ENCODE peak calls at places on chromosomes 13 and 19, in six cellular contexts. V is K562, Q is uterus, E is lower leg skin, N is prostate gland, D is heart left ventricle. L is an unnamed sample.

GRCh38 chr19:27828781-27829275 is 1384.1 kb downstream of the UQCRFS1 start:
- DNase-seq in V (no peak), E (no peak), D (no peak), Q (no peak), N (no peak), L (no peak)

GRCh38 chr19:3687774-3688706 is 12.2 kb downstream of the PIP5K1C start:
- DNase-seq in V (no peak), N (peak), E (no peak), Q (peak), D (peak), L (no peak)

GRCh38 chr13:82571653-82572052 is 1310.6 kb downstream of the SLITRK1 start:
- DNase-seq in Q (no peak), E (no peak), N (no peak), D (no peak), V (no peak), L (no peak)

GRCh38 chr19:35555301-35556005 is 8.0 kb downstream of the ATP4A start:
- DNase-seq in D (no peak), N (no peak), Q (no peak), V (peak), E (no peak), L (no peak)

GRCh38 chr13:79973533-79973963 is 367.4 kb downstream of the SPRY2 start:
- DNase-seq in N (no peak), D (peak), E (no peak), Q (peak), V (peak), L (no peak)

GRCh38 chr19:38263696-38264485 is 482 bp upstream of the SPINT2 start:
- DNase-seq in Q (no peak), N (peak), E (peak), D (peak), V (peak), L (no peak)

GRCh38 chr13:51785592-51786424 is 18.2 kb downstream of the DHRS12 start:
- DNase-seq in D (peak), Q (peak), V (peak), N (no peak), E (no peak), L (peak)

GRCh38 chr13:97627566-97627965 is 193.6 kb downstream of the RAP2A start:
- DNase-seq in D (peak), N (no peak), Q (peak), V (peak), E (peak), L (peak)

GRCh38 chr13:73777134-73777533 is 357.1 kb downstream of the KLF12 start:
- DNase-seq in V (no peak), E (no peak), N (no peak), D (no peak), Q (no peak), L (no peak)

GRCh38 chr19:29812080-29812880 is 489 bp downstream of the CCNE1 start:
- DNase-seq in Q (no peak), V (peak), N (no peak), D (peak), E (no peak), L (no peak)

GRCh38 chr13:44969858-44970484 is 19.3 kb downstream of the NUFIP1 start:
- DNase-seq in D (no peak), V (no peak), E (no peak), N (peak), Q (no peak), L (no peak)

GRCh38 chr13:75636339-75637095 is 387 bp downstream of the LMO7 start:
- DNase-seq in Q (peak), V (peak), E (no peak), N (no peak), D (no peak), L (no peak)

GRCh38 chr19:27392027-27392632 is 1820.8 kb downstream of the UQCRFS1 start:
- DNase-seq in D (peak), N (no peak), E (no peak), Q (no peak), V (no peak), L (no peak)

GRCh38 chr19:8210660-8211101 is 1.5 kb downstream of the CERS4 start:
- DNase-seq in E (no peak), D (no peak), V (no peak), Q (no peak), N (peak), L (no peak)

GRCh38 chr13:78700121-78700910 is 41.4 kb upstream of the OBI1 start:
- DNase-seq in N (no peak), Q (no peak), V (no peak), E (no peak), D (no peak), L (no peak)

GRCh38 chr13:31213681-31214289 is 14.0 kb downstream of the B3GLCT start:
- DNase-seq in Q (no peak), N (no peak), D (no peak), E (no peak), V (no peak), L (no peak)

GRCh38 chr13:85608255-85608829 is 190.9 kb downstream of the SLITRK6 start:
- DNase-seq in Q (no peak), V (no peak), D (no peak), E (no peak), N (no peak), L (no peak)

GRCh38 chr19:45852941-45853340 is 10.0 kb downstream of the SYMPK start:
- DNase-seq in V (no peak), Q (no peak), E (no peak), D (no peak), N (no peak), L (no peak)

GRCh38 chr19:49017666-49018351 is 918 bp upstream of the LHB start:
- DNase-seq in E (no peak), N (no peak), D (peak), Q (no peak), V (peak), L (no peak)

GRCh38 chr19:30419581-30420180 is 47.5 kb downstream of the ZNF536 start:
- DNase-seq in Q (no peak), V (no peak), D (no peak), N (no peak), E (no peak), L (no peak)

GRCh38 chr13:65387743-65388347 is 1842.3 kb downstream of the PCDH9 start:
- DNase-seq in N (no peak), E (no peak), V (no peak), D (no peak), Q (no peak), L (no peak)

GRCh38 chr19:50721441-50722137 is 1.6 kb upstream of the CLEC11A start:
- DNase-seq in V (no peak), Q (no peak), D (no peak), N (no peak), E (no peak), L (no peak)

GRCh38 chr13:46113596-46113995 is 8.8 kb upstream of the CPB2 start:
- DNase-seq in Q (no peak), N (no peak), E (no peak), D (no peak), V (no peak), L (no peak)

DNA sequence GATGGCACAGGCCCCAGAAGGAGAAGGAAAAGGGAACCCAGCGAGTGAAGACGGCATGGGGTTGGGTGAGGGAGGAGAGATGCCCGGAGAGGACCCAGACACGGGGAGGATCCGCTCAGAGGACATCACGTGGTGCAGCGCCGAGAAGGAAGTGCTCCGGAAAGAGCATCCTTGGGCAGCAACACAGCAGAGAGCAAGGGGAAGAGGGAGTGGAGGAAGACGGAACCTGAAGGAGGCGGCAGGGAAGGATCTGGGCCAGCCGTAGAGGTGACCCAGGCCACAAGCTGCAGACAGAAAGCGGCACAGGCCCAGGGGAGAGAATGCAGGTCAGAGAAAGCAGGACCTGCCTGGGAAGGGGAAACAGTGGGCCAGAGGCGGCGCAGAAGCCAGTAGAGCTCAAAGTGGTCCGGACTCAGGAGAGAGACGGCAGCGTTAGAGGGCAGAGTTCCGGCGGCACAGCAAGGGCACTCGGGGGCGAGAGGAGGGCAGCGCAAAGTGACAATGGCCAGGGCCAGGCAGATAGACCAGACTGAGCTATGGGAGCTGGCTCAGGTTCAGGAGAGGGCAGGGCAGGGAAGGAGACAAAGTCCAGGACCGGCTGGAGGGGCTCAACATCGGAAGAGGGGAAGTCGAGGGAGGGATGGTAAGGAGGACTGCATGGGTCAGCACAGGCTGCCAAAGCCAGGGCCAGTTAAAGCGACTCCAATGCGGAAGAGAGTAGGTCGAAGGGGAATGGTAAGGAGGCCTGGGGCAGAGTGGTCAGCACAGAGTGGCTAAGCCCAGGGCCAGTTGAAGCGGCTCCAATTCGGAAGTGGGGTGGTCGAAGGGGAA is 990 bp downstream of the PPP1R12C start:
- DNase-seq in V (peak), Q (peak), D (peak), E (peak), N (peak), L (peak)
- TF ChIP-seq POLR2A in V (no peak), Q (peak), D (no peak), E (no peak), N (no peak), L (no peak)

DNA sequence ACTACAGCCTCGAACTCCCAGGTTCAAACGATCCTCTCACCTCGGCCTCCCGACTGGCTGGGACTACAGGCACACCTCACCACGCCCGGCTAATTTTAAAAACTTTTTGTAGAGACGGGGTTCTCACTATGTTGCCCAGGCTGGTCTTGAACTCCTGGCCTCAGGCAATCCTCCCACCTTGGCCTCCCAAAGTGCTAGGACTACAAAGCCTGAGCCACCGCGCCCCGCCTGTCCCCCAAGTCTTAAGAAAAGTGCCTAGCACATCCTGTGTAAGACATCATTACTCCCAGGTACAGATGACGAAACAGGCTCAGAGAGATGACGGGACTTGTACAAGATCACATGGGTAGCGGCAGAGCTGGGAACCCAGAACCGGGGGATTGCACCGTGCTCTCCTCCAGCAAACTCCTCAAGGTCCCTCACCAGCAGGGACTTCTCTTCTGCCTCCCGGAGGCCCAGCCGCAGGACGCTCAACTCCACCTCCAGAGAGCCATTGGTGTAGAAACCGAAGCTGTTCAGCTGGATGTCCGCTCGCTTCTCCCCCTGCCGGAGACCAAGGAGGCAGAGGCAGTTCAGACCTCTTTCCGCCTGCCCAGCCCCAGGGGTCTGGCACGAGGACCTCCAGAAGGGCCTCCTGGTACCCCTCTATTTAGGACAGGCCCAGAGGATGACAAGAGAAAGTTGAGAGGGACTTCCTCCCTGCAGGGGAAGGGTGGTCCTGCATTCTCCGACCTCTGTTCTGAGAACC is 1.0 kb downstream of the GPR108 start:
- DNase-seq in Q (peak), V (no peak), E (peak), D (peak), N (peak), L (peak)
- TF ChIP-seq POLR2A in Q (no peak), V (peak), E (no peak), D (no peak), N (peak), L (peak)

GRCh38 chr19:9671654-9672053 is 3.2 kb downstream of the ZNF562 start:
- DNase-seq in Q (no peak), V (no peak), N (no peak), E (no peak), D (no peak), L (no peak)

GRCh38 chr19:9672893-9673292 is 2.0 kb downstream of the ZNF562 start:
- DNase-seq in V (peak), E (no peak), D (no peak), N (no peak), Q (no peak), L (no peak)

GRCh38 chr19:9673912-9674668 is 810 bp downstream of the ZNF562 start:
- DNase-seq in D (no peak), Q (no peak), N (no peak), V (no peak), E (no peak), L (no peak)

GRCh38 chr19:9674669-9675357 is at the start of gene ZNF562:
- DNase-seq in N (peak), D (peak), Q (peak), V (peak), E (peak), L (peak)
- TF ChIP-seq POLR2A in N (peak), D (no peak), Q (no peak), V (peak), E (no peak), L (peak)

GRCh38 chr19:55389386-55390317 is 3.9 kb downstream of the RPL28 start:
- DNase-seq in D (no peak), E (no peak), V (no peak), N (no peak), Q (no peak), L (no peak)
- TF ChIP-seq POLR2A in D (no peak), E (no peak), V (peak), N (no peak), Q (no peak), L (no peak)

GRCh38 chr13:61187471-61187870 is 228.2 kb downstream of the PCDH20 start:
- DNase-seq in Q (no peak), E (no peak), N (no peak), V (no peak), D (no peak), L (no peak)

GRCh38 chr13:61180245-61180644 is 235.4 kb downstream of the PCDH20 start:
- DNase-seq in Q (no peak), V (no peak), E (no peak), D (no peak), N (no peak), L (no peak)

GRCh38 chr13:61188057-61188456 is 227.6 kb downstream of the PCDH20 start:
- DNase-seq in E (no peak), Q (no peak), V (no peak), D (no peak), N (no peak), L (no peak)

GRCh38 chr13:61183670-61184069 is 232.0 kb downstream of the PCDH20 start:
- DNase-seq in Q (no peak), E (no peak), V (no peak), D (no peak), N (no peak), L (no peak)
- TF ChIP-seq POLR2A in Q (no peak), E (no peak), V (no peak), D (no peak), N (no peak), L (no peak)

DNA sequence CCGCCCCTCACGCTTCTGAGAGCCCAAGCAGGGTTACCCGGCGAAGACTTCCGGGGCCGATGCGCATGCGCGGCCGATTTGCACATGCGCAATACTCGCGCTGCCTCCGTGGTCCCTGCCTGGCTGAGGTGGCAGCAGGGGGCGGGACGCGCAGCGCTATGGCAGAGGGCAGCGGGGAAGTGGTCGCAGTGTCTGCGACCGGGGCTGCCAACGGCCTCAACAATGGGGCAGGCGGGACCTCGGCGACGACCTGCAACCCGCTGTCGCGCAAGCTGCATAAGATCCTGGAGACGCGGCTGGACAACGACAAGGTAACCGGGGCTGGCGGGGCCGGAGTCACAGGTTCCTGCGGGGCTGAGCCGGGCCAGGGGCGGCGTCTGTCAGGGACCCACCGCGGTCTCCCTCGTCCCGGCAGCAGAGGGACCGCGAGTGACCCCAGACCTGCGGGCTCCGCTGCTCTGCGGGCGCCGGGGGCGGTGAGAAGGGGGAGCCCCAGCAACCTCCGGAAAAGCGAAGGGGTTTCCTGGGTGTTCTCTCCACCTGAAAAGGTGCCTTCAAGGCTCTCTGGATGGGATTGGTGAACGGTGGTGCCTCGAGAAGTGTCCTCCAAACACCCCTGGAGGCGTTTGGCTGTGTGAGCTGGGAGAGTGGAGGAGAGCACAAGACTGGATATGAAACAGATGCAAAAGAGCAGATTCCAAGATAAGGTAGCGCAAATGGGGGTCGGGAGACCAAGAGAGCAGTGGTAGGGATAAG is at the start of gene COG6:
- DNase-seq in E (peak), D (peak), Q (peak), V (peak), N (peak), L (peak)
- TF ChIP-seq POLR2A in E (no peak), D (no peak), Q (peak), V (peak), N (peak), L (no peak)

GRCh38 chr19:42422092-42422575 is 5.1 kb downstream of the LIPE start:
- DNase-seq in N (no peak), Q (no peak), D (peak), V (no peak), E (no peak), L (no peak)

GRCh38 chr19:42424345-42424707 is 2.9 kb downstream of the LIPE start:
- DNase-seq in E (no peak), D (no peak), V (no peak), Q (no peak), N (no peak), L (no peak)

GRCh38 chr19:42422576-42423461 is 4.4 kb downstream of the LIPE start:
- DNase-seq in E (no peak), D (no peak), V (no peak), N (no peak), Q (no peak), L (no peak)

GRCh38 chr19:42424712-42425131 is 2.5 kb downstream of the LIPE start:
- DNase-seq in V (no peak), D (no peak), Q (no peak), E (no peak), N (no peak), L (no peak)

GRCh38 chr19:42423462-42424344 is 3.5 kb downstream of the LIPE start:
- DNase-seq in D (peak), V (no peak), E (peak), Q (peak), N (peak), L (peak)
- TF ChIP-seq POLR2A in D (peak), V (no peak), E (no peak), Q (peak), N (peak), L (peak)